ENCODE peak calls at places on chromosomes 1 and 21, in five cellular contexts. S, P, B, C and A are unnamed samples.

GRCh38 chr1:21614419-21615115 is 54.6 kb downstream of the RAP1GAP start:
- DNase-seq in C (no peak), P (no peak), S (no peak), B (no peak), A (no peak)

GRCh38 chr1:155124503-155125463 is 2.9 kb upstream of the EFNA1 start:
- DNase-seq in B (no peak), C (no peak), S (no peak), P (peak; percentile 48), A (peak; percentile 43)

GRCh38 chr1:164713446-164714204 is 154.6 kb downstream of the PBX1 start:
- DNase-seq in C (no peak), B (no peak), S (no peak), P (no peak), A (no peak)

GRCh38 chr1:149942207-149942606 is 5.5 kb upstream of the MTMR11 start:
- DNase-seq in S (no peak), C (peak; percentile 74), B (peak; percentile 56), P (no peak), A (peak; percentile 53)

GRCh38 chr1:95384570-95384969 is 150.6 kb downstream of the RWDD3 start:
- DNase-seq in S (no peak), P (peak; percentile 86), B (peak; percentile 24), C (peak; percentile 30), A (peak; percentile 81)

GRCh38 chr1:201766117-201766863 is 62.7 kb upstream of the IPO9 start:
- DNase-seq in P (no peak), C (no peak), S (no peak), B (no peak), A (no peak)

GRCh38 chr1:170407138-170407537 is 124.8 kb upstream of the GORAB start:
- DNase-seq in P (no peak), S (no peak), C (no peak), B (no peak), A (no peak)

GRCh38 chr1:245544236-245544635 is 389.5 kb downstream of the KIF26B start:
- DNase-seq in C (no peak), P (no peak), B (no peak), S (no peak), A (no peak)

GRCh38 chr21:45620201-45620600 is 23.3 kb upstream of the PCBP3 start:
- DNase-seq in P (no peak), C (no peak), S (no peak), B (no peak), A (no peak)

GRCh38 chr1:93061895-93062792 is 16.9 kb upstream of the MTF2 start:
- DNase-seq in P (peak; percentile 49), C (peak; percentile 53), B (peak; percentile 54), S (no peak), A (peak; percentile 29)

GRCh38 chr1:243408479-243408878 is 152.6 kb downstream of the SDCCAG8 start:
- DNase-seq in C (no peak), S (no peak), P (no peak), B (no peak), A (no peak)
- TF ChIP-seq ATF3 in C (no peak), S (no peak), P (no peak), B (no peak), A (no peak)

GRCh38 chr1:45010855-45011811 is at the start of gene HECTD3:
- DNase-seq in S (peak; percentile 56), C (peak; percentile 89), B (peak; percentile 77), P (peak; percentile 75), A (peak; percentile 56)
- TF ChIP-seq USF2 in S (no peak), C (no peak), B (no peak), P (no peak), A (no peak)

GRCh38 chr1:118744420-118744819 is 243.7 kb downstream of the TBX15 start:
- DNase-seq in S (no peak), B (no peak), C (no peak), P (no peak), A (no peak)
- TF ChIP-seq ATF3 in S (no peak), B (no peak), C (no peak), P (no peak), A (no peak)

GRCh38 chr1:19337289-19337688 is 25.2 kb downstream of the SLC66A1 start:
- DNase-seq in C (no peak), P (no peak), B (no peak), S (no peak), A (no peak)
- TF ChIP-seq USF2 in C (no peak), P (no peak), B (no peak), S (no peak), A (no peak)

DNA sequence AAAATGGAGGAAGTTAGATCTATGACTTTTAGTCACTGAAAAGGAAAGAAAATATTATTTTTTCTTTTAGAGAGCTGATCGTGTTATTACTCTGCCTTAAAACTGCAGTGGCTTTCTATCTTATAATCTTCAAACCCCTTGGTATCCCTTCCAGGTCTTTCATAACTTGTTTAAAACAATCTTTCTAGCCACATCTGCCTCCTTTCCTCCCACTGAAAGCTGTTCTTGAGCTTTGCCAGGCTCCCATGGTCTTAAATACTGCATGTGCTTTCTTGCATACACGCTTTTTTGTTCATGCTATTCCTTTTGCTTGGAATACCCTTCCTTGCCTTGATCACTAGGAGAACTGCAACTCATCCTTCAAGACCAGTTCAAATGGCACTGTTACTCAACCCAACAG is 65.9 kb upstream of the GADD45A start:
- DNase-seq in S (no peak), B (no peak), C (no peak), P (peak; percentile 8), A (no peak)
- TF ChIP-seq ATF3 in S (no peak), B (no peak), C (no peak), P (no peak), A (no peak)

GRCh38 chr21:40117236-40117635 is 250.0 kb downstream of the PCP4 start:
- DNase-seq in B (no peak), P (no peak), C (no peak), S (no peak), A (no peak)

GRCh38 chr21:40118527-40118926 is 251.3 kb downstream of the PCP4 start:
- DNase-seq in B (no peak), C (no peak), P (no peak), S (no peak), A (no peak)

GRCh38 chr21:40115775-40116174 is 248.5 kb downstream of the PCP4 start:
- DNase-seq in S (no peak), P (no peak), C (no peak), B (no peak), A (no peak)

DNA sequence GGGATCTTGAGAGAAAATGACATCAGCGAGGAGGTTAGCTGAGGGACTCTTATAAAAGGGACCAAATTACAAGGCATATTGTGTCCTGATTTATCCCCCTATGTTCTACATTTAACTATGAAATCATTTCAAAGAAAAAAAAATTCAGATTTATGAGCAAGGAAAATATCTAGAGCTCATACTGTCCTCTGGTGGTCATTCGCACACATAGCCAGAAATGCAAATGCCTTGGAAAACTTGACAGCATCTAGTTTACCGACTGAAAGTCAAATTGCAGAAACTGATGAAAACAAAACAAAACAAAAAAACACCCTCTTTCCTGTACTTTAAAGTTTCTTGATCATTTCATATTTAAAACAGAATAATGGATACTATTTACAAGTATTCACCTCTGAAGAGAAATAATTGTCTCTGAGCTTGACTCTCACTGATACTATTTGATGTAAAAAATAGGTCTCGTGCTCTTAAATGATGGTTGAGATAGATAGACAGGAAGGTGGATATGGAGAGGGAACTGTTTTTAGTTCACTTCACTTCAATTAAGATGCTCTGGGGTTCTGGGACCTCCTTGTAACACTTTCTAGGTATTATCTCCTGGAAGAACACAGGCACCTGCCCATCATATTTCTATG is 253.8 kb downstream of the PCP4 start:
- DNase-seq in C (peak; percentile 20), B (peak; percentile 2), S (no peak), P (no peak), A (no peak)
- TF ChIP-seq USF2 in C (no peak), B (no peak), S (no peak), P (no peak), A (no peak)